ENCODE peak calls at places on chromosomes 1 and 21, in four cellular contexts. Y is psoas muscle, R is OCI-LY7, V is HS-27A. I is an unnamed sample.
A peak's percentile ranks its signal among the peaks of the same experiment; 100 is the strongest.

GRCh38 chr1:16207318-16208269 is 4.9 kb downstream of the ARHGEF19 start:
- DNase-seq in V (no peak), R (no peak), Y (no peak), I (peak; percentile 53)

GRCh38 chr1:162206749-162207635 is 137.5 kb downstream of the NOS1AP start:
- DNase-seq in V (no peak), Y (no peak), R (no peak), I (no peak)

GRCh38 chr1:85936470-85936869 is 220.1 kb downstream of the COL24A1 start:
- DNase-seq in V (no peak), Y (peak; percentile 30), R (no peak), I (no peak)

GRCh38 chr1:172970186-172970585 is 80.6 kb downstream of the TNFSF18 start:
- DNase-seq in Y (no peak), V (no peak), R (no peak), I (no peak)

GRCh38 chr1:34127006-34128000 is 37.7 kb downstream of the CSMD2 start:
- DNase-seq in Y (no peak), R (no peak), V (no peak), I (no peak)

GRCh38 chr1:9539829-9540550 is 725 bp downstream of the SLC25A33 start:
- DNase-seq in V (no peak), Y (peak; percentile 68), R (peak; percentile 65), I (peak; percentile 60)

GRCh38 chr21:35113064-35113463 is 64.0 kb upstream of the RUNX1 start:
- DNase-seq in R (no peak), Y (no peak), V (no peak), I (no peak)

GRCh38 chr1:179978199-179979079 is 23.8 kb downstream of the CEP350 start:
- DNase-seq in V (no peak), Y (no peak), R (no peak), I (no peak)

GRCh38 chr21:25127007-25127406 is 480.3 kb downstream of the MRPL39 start:
- DNase-seq in R (no peak), V (no peak), Y (no peak), I (no peak)

GRCh38 chr1:83011270-83011669 is 987.7 kb downstream of the TTLL7 start:
- DNase-seq in Y (no peak), R (no peak), V (no peak), I (no peak)

GRCh38 chr1:233491953-233492627 is 121.8 kb upstream of the KCNK1 start:
- DNase-seq in Y (no peak), V (no peak), R (no peak), I (no peak)

GRCh38 chr1:43979528-43980254 is 681 bp downstream of the B4GALT2 start:
- DNase-seq in V (no peak), R (no peak), Y (peak; percentile 53), I (peak; percentile 60)

GRCh38 chr1:162889989-162890388 is 29.0 kb upstream of the CCDC190 start:
- DNase-seq in Y (no peak), V (no peak), R (no peak), I (no peak)

GRCh38 chr1:248804771-248805681 is 20.7 kb downstream of the SH3BP5L start:
- DNase-seq in Y (no peak), V (no peak), R (peak; percentile 89), I (no peak)

GRCh38 chr1:151851886-151852285 is 1.6 kb downstream of the THEM5 start:
- DNase-seq in R (no peak), Y (no peak), V (no peak), I (no peak)

GRCh38 chr1:203570805-203571204 is 55.8 kb upstream of the ATP2B4 start:
- DNase-seq in V (no peak), Y (no peak), R (no peak), I (no peak)

GRCh38 chr1:109630881-109631512 is 11.4 kb downstream of the AMPD2 start:
- DNase-seq in Y (no peak), V (no peak), R (no peak), I (no peak)

GRCh38 chr1:98373055-98373454 is 288.5 kb upstream of the SNX7 start:
- DNase-seq in Y (no peak), R (no peak), V (no peak), I (no peak)

GRCh38 chr1:229046251-229046853 is 224.6 kb upstream of the RAB4A start:
- DNase-seq in Y (no peak), R (no peak), V (no peak), I (no peak)

GRCh38 chr1:119675349-119676343 is 27.6 kb upstream of the ZNF697 start:
- DNase-seq in Y (peak; percentile 55), V (peak; percentile 83), R (peak; percentile 75), I (peak; percentile 90)

GRCh38 chr1:75996196-75996595 is 64.0 kb upstream of the ASB17 start:
- DNase-seq in V (no peak), Y (no peak), R (no peak), I (no peak)

GRCh38 chr1:1360511-1361169 is 2.3 kb upstream of the MXRA8 start:
- DNase-seq in R (no peak), Y (peak; percentile 88), V (peak; percentile 91), I (peak; percentile 82)

GRCh38 chr1:195082183-195082582 is 1526.1 kb downstream of the KCNT2 start:
- DNase-seq in V (no peak), R (no peak), Y (no peak), I (no peak)

GRCh38 chr21:33070921-33071877 is 1.3 kb downstream of the OLIG1 start:
- DNase-seq in Y (no peak), R (no peak), V (no peak), I (no peak)

GRCh38 chr21:45423968-45424853 is 19.2 kb downstream of the COL18A1 start:
- DNase-seq in Y (no peak), V (no peak), R (no peak), I (no peak)

GRCh38 chr1:1023700-1024099 is 3.8 kb downstream of the AGRN start:
- DNase-seq in Y (no peak), V (no peak), R (no peak), I (no peak)

GRCh38 chr21:16865612-16866011 is 647.2 kb upstream of the CXADR start:
- DNase-seq in R (no peak), V (no peak), Y (no peak), I (no peak)

GRCh38 chr1:55172687-55173086 is 42.5 kb downstream of the USP24 start:
- DNase-seq in Y (no peak), V (no peak), R (no peak), I (no peak)

GRCh38 chr1:230818411-230818810 is 49.9 kb downstream of the C1orf198 start:
- DNase-seq in R (no peak), Y (no peak), V (no peak), I (no peak)

GRCh38 chr1:32900956-32901822 is at the start of gene TMEM54:
- DNase-seq in R (peak; percentile 32), V (no peak), Y (peak; percentile 46), I (peak; percentile 58)

GRCh38 chr1:225877570-225877969 is 4.6 kb downstream of the TMEM63A start:
- DNase-seq in V (no peak), R (peak; percentile 55), Y (peak; percentile 79), I (peak; percentile 61)

GRCh38 chr1:3012511-3013291 is 8.6 kb upstream of the ACTRT2 start:
- DNase-seq in Y (peak; percentile 57), V (no peak), R (peak; percentile 25), I (no peak)

GRCh38 chr1:160205974-160206369 is 788 bp downstream of the PEA15 start:
- DNase-seq in V (peak; percentile 68), Y (peak; percentile 53), R (peak; percentile 54), I (peak; percentile 46)

GRCh38 chr1:116465845-116466685 is 93.0 kb downstream of the ATP1A1 start:
- DNase-seq in R (no peak), Y (no peak), V (no peak), I (no peak)

GRCh38 chr1:185593271-185593670 is 140.9 kb upstream of the HMCN1 start:
- DNase-seq in Y (no peak), R (no peak), V (no peak), I (no peak)